ENCODE peak calls at places on chromosomes 6 and 20, in seven cellular contexts. X, B, M, U, H, L and K are unnamed samples.

GRCh38 chr20:5751856-5752255 is 1.7 kb downstream of the SHLD1 start:
- DNase-seq in L (no peak), M (no peak), B (peak), H (no peak), X (peak), U (peak), K (no peak)

GRCh38 chr6:165959627-165960026 is 208.0 kb downstream of the TBXT start:
- DNase-seq in H (no peak), X (no peak), M (no peak), U (no peak), B (no peak), L (no peak), K (no peak)

GRCh38 chr20:13865156-13865555 is 80.3 kb downstream of the NDUFAF5 start:
- DNase-seq in L (no peak), M (no peak), X (no peak), H (no peak), U (no peak), B (no peak), K (no peak)

GRCh38 chr6:118660218-118660569 is 8.8 kb upstream of the CEP85L start:
- DNase-seq in U (no peak), X (peak), B (peak), H (no peak), L (peak), M (peak), K (no peak)

GRCh38 chr6:65501045-65501444 is 206.0 kb downstream of the EYS start:
- DNase-seq in B (no peak), H (no peak), L (no peak), U (no peak), M (no peak), X (no peak), K (no peak)

GRCh38 chr6:155123520-155123919 is 128.4 kb downstream of the TIAM2 start:
- DNase-seq in U (no peak), X (no peak), H (no peak), L (no peak), M (no peak), B (no peak), K (no peak)

GRCh38 chr20:58719258-58719657 is 26.7 kb downstream of the NPEPL1 start:
- DNase-seq in X (no peak), M (no peak), U (no peak), B (no peak), L (peak), H (peak), K (peak)

GRCh38 chr20:8807480-8808179 is 261.3 kb upstream of the PLCB4 start:
- DNase-seq in H (no peak), M (no peak), U (no peak), L (no peak), B (no peak), X (peak), K (no peak)

GRCh38 chr6:71460933-71461332 is 172.3 kb downstream of the OGFRL1 start:
- DNase-seq in L (no peak), B (no peak), M (no peak), H (no peak), U (no peak), X (no peak), K (no peak)

GRCh38 chr20:23149623-23150279 is 63.6 kb upstream of the CD93 start:
- DNase-seq in L (no peak), H (peak), M (no peak), U (no peak), X (no peak), B (no peak), K (peak)

GRCh38 chr6:21588812-21589811 is 4.4 kb upstream of the SOX4 start:
- DNase-seq in M (peak), B (peak), H (peak), X (peak), L (peak), U (peak), K (peak)

GRCh38 chr6:37709932-37710565 is 12.4 kb upstream of the MDGA1 start:
- DNase-seq in B (no peak), X (no peak), H (no peak), L (no peak), U (no peak), M (no peak), K (no peak)

GRCh38 chr6:139640911-139641310 is 266.5 kb upstream of the CITED2 start:
- DNase-seq in L (no peak), H (no peak), B (no peak), U (no peak), M (no peak), X (no peak), K (no peak)

GRCh38 chr6:134517863-134518262 is 200.0 kb upstream of the SGK1 start:
- DNase-seq in L (no peak), X (no peak), B (peak), H (no peak), U (no peak), M (no peak), K (no peak)